ENCODE peak calls at places on chromosome 3, in seven cellular contexts. One of them, this sample, is unnamed.

GRCh38 chr3:117547956-117548550 is 838.5 kb downstream of the TUSC7 start:
- DNase-seq in endothelial cell: no peak
- DNase-seq in A549: peak
- DNase-seq in thoracic aorta: no peak
- DNase-seq in cardiac fibroblast: peak
- DNase-seq in dorsolateral prefrontal cortex: no peak
- DNase-seq in foreskin fibroblast: peak
- DNase-seq in this sample: peak

GRCh38 chr3:187274977-187275338 is 16.6 kb downstream of the MASP1 start:
- DNase-seq in endothelial cell: no peak
- DNase-seq in A549: no peak
- DNase-seq in thoracic aorta: no peak
- DNase-seq in cardiac fibroblast: no peak
- DNase-seq in dorsolateral prefrontal cortex: no peak
- DNase-seq in foreskin fibroblast: no peak
- DNase-seq in this sample: no peak

GRCh38 chr3:107240183-107241091 is 136.8 kb upstream of the CCDC54 start:
- DNase-seq in endothelial cell: peak
- DNase-seq in A549: peak
- DNase-seq in thoracic aorta: no peak
- DNase-seq in cardiac fibroblast: peak
- DNase-seq in dorsolateral prefrontal cortex: peak
- DNase-seq in foreskin fibroblast: peak
- DNase-seq in this sample: peak

GRCh38 chr3:124149081-124149480 is 157.2 kb upstream of the ROPN1 start:
- DNase-seq in endothelial cell: no peak
- DNase-seq in A549: no peak
- DNase-seq in thoracic aorta: no peak
- DNase-seq in cardiac fibroblast: no peak
- DNase-seq in dorsolateral prefrontal cortex: no peak
- DNase-seq in foreskin fibroblast: no peak
- DNase-seq in this sample: no peak

GRCh38 chr3:8982509-8982908 is 19.2 kb upstream of the RAD18 start:
- DNase-seq in endothelial cell: no peak
- DNase-seq in A549: no peak
- DNase-seq in thoracic aorta: no peak
- DNase-seq in cardiac fibroblast: peak
- DNase-seq in dorsolateral prefrontal cortex: no peak
- DNase-seq in foreskin fibroblast: peak
- DNase-seq in this sample: no peak

GRCh38 chr3:147113293-147114045 is 292.9 kb downstream of the ZIC4 start:
- DNase-seq in endothelial cell: no peak
- DNase-seq in A549: no peak
- DNase-seq in thoracic aorta: no peak
- DNase-seq in cardiac fibroblast: peak
- DNase-seq in dorsolateral prefrontal cortex: no peak
- DNase-seq in foreskin fibroblast: peak
- DNase-seq in this sample: peak

GRCh38 chr3:188687389-188687788 is 484.4 kb upstream of the TPRG1 start:
- DNase-seq in endothelial cell: peak
- DNase-seq in A549: no peak
- DNase-seq in thoracic aorta: no peak
- DNase-seq in cardiac fibroblast: peak
- DNase-seq in dorsolateral prefrontal cortex: no peak
- DNase-seq in foreskin fibroblast: peak
- DNase-seq in this sample: peak

GRCh38 chr3:123602325-123602724 is 17.5 kb upstream of the HACD2 start:
- DNase-seq in endothelial cell: no peak
- DNase-seq in A549: peak
- DNase-seq in thoracic aorta: no peak
- DNase-seq in cardiac fibroblast: peak
- DNase-seq in dorsolateral prefrontal cortex: no peak
- DNase-seq in foreskin fibroblast: peak
- DNase-seq in this sample: peak

GRCh38 chr3:17032407-17033034 is 147.8 kb downstream of the PLCL2 start:
- DNase-seq in endothelial cell: peak
- DNase-seq in A549: peak
- DNase-seq in thoracic aorta: no peak
- DNase-seq in cardiac fibroblast: peak
- DNase-seq in dorsolateral prefrontal cortex: no peak
- DNase-seq in foreskin fibroblast: peak
- DNase-seq in this sample: peak

GRCh38 chr3:170768334-170768801 is 101.6 kb downstream of the RPL22L1 start:
- DNase-seq in endothelial cell: no peak
- DNase-seq in A549: no peak
- DNase-seq in thoracic aorta: no peak
- DNase-seq in cardiac fibroblast: no peak
- DNase-seq in dorsolateral prefrontal cortex: peak
- DNase-seq in foreskin fibroblast: peak
- DNase-seq in this sample: peak

GRCh38 chr3:136667081-136667480 is 85.1 kb downstream of the STAG1 start:
- DNase-seq in endothelial cell: no peak
- DNase-seq in A549: no peak
- DNase-seq in thoracic aorta: no peak
- DNase-seq in cardiac fibroblast: no peak
- DNase-seq in dorsolateral prefrontal cortex: no peak
- DNase-seq in foreskin fibroblast: peak
- DNase-seq in this sample: no peak

GRCh38 chr3:66809579-66809958 is 188.5 kb upstream of the KBTBD8 start:
- DNase-seq in endothelial cell: no peak
- DNase-seq in A549: no peak
- DNase-seq in thoracic aorta: no peak
- DNase-seq in cardiac fibroblast: no peak
- DNase-seq in dorsolateral prefrontal cortex: no peak
- DNase-seq in foreskin fibroblast: no peak
- DNase-seq in this sample: no peak

GRCh38 chr3:135125171-135125801 is 330.2 kb downstream of the EPHB1 start:
- DNase-seq in endothelial cell: peak
- DNase-seq in A549: no peak
- DNase-seq in thoracic aorta: no peak
- DNase-seq in cardiac fibroblast: peak
- DNase-seq in dorsolateral prefrontal cortex: no peak
- DNase-seq in foreskin fibroblast: peak
- DNase-seq in this sample: no peak

GRCh38 chr3:31893174-31893573 is 87.9 kb downstream of the OSBPL10 start:
- DNase-seq in endothelial cell: no peak
- DNase-seq in A549: no peak
- DNase-seq in thoracic aorta: no peak
- DNase-seq in cardiac fibroblast: peak
- DNase-seq in dorsolateral prefrontal cortex: no peak
- DNase-seq in foreskin fibroblast: no peak
- DNase-seq in this sample: no peak

GRCh38 chr3:40720863-40721262 is 196.1 kb downstream of the ZNF621 start:
- DNase-seq in endothelial cell: no peak
- DNase-seq in A549: no peak
- DNase-seq in thoracic aorta: no peak
- DNase-seq in cardiac fibroblast: no peak
- DNase-seq in dorsolateral prefrontal cortex: no peak
- DNase-seq in foreskin fibroblast: no peak
- DNase-seq in this sample: no peak

GRCh38 chr3:40718681-40719080 is 193.9 kb downstream of the ZNF621 start:
- DNase-seq in endothelial cell: no peak
- DNase-seq in A549: no peak
- DNase-seq in thoracic aorta: no peak
- DNase-seq in cardiac fibroblast: no peak
- DNase-seq in dorsolateral prefrontal cortex: no peak
- DNase-seq in foreskin fibroblast: no peak
- DNase-seq in this sample: no peak

GRCh38 chr3:40720351-40720750 is 195.6 kb downstream of the ZNF621 start:
- DNase-seq in endothelial cell: no peak
- DNase-seq in A549: no peak
- DNase-seq in thoracic aorta: no peak
- DNase-seq in cardiac fibroblast: no peak
- DNase-seq in dorsolateral prefrontal cortex: no peak
- DNase-seq in foreskin fibroblast: no peak
- DNase-seq in this sample: no peak

GRCh38 chr3:40718209-40718608 is 193.4 kb downstream of the ZNF621 start:
- DNase-seq in endothelial cell: no peak
- DNase-seq in A549: no peak
- DNase-seq in thoracic aorta: no peak
- DNase-seq in cardiac fibroblast: no peak
- DNase-seq in dorsolateral prefrontal cortex: no peak
- DNase-seq in foreskin fibroblast: no peak
- DNase-seq in this sample: no peak

DNA sequence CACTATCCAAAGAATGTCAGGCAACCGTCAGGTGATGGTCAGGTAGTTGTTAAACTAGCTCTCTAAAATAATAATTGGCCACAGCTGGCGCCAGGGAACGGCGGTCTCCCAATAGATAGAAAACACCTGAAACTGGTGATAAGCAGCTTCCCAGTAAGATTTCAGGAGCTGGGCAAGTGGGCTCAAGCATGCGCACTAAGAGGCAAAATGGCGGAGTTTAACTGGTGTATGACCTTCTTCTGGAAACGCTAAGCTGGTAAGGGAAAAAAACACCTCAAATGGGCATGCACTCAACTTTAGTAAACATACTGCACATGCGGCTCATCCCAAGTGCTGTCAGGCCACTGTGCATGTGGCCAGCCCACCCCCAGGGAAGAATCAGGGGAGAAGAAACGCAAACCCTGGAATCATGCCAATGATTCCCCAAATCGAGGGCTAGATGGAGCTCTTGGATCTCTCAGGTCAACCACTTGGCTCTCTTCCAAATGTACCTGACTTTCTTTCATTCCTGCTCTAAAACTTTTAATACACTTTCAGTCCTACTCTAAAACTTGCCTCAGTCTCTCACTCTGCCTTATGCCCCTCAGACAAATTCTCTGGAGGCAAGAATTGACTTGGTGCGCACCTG is 195.0 kb downstream of the ZNF621 start:
- DNase-seq in endothelial cell: peak
- DNase-seq in A549: no peak
- DNase-seq in thoracic aorta: no peak
- DNase-seq in cardiac fibroblast: peak
- DNase-seq in dorsolateral prefrontal cortex: no peak
- DNase-seq in foreskin fibroblast: peak
- DNase-seq in this sample: no peak
- TF ChIP-seq CTCF in endothelial cell: no peak
- TF ChIP-seq CTCF in A549: peak
- TF ChIP-seq CTCF in thoracic aorta: peak
- TF ChIP-seq CTCF in cardiac fibroblast: no peak
- TF ChIP-seq CTCF in dorsolateral prefrontal cortex: peak
- TF ChIP-seq CTCF in foreskin fibroblast: no peak
- TF ChIP-seq CTCF in this sample: no peak

GRCh38 chr3:149657458-149657795 is 398 bp downstream of the WWTR1 start:
- DNase-seq in endothelial cell: no peak
- DNase-seq in A549: peak
- DNase-seq in thoracic aorta: no peak
- DNase-seq in cardiac fibroblast: peak
- DNase-seq in dorsolateral prefrontal cortex: no peak
- DNase-seq in foreskin fibroblast: peak
- DNase-seq in this sample: peak

GRCh38 chr3:149654188-149654601 is 3.6 kb downstream of the WWTR1 start:
- DNase-seq in endothelial cell: no peak
- DNase-seq in A549: no peak
- DNase-seq in thoracic aorta: no peak
- DNase-seq in cardiac fibroblast: peak
- DNase-seq in dorsolateral prefrontal cortex: no peak
- DNase-seq in foreskin fibroblast: peak
- DNase-seq in this sample: peak

GRCh38 chr3:149653564-149653963 is 4.3 kb downstream of the WWTR1 start:
- DNase-seq in endothelial cell: no peak
- DNase-seq in A549: no peak
- DNase-seq in thoracic aorta: no peak
- DNase-seq in cardiac fibroblast: no peak
- DNase-seq in dorsolateral prefrontal cortex: no peak
- DNase-seq in foreskin fibroblast: no peak
- DNase-seq in this sample: no peak

GRCh38 chr3:149657796-149658443 is at the start of gene WWTR1:
- DNase-seq in endothelial cell: peak
- DNase-seq in A549: peak
- DNase-seq in thoracic aorta: peak
- DNase-seq in cardiac fibroblast: peak
- DNase-seq in dorsolateral prefrontal cortex: peak
- DNase-seq in foreskin fibroblast: peak
- DNase-seq in this sample: peak

DNA sequence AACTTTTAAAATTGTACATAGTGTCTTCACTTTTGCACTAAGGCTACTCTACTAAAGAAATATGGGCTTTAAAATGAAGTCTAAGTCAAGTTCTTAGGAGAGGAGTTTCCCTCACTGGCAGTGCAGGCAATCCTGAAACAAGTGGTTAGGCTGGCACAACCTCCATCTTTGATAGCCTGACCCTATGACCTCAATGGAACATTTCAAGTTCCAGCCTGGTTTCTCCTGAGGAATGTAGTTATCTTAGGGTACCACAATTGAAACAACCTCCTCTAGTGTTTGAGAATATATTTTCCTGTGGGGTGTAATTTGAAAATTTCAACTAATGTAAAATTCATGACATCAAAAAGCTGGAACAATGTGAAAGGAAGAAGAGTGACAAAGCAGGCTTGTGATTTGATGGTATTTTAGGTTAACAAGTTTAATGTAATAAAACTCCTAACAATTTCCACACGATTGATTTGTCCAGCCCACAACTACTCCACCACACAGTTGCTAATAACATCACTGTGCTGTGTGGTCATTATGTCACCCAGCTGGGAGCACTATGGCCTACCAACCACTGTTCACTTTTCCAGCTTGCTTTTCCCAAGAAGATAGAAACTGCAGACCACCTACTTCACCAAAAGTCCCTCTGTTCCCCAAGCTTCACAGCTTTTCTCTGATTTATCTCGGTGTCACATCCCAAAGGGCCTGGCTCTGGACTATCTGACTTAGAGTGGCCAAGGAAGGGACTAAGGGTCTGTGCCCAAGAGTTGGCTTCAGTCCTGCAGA is 1.8 kb downstream of the WWTR1 start:
- DNase-seq in endothelial cell: no peak
- DNase-seq in A549: peak
- DNase-seq in thoracic aorta: no peak
- DNase-seq in cardiac fibroblast: no peak
- DNase-seq in dorsolateral prefrontal cortex: no peak
- DNase-seq in foreskin fibroblast: no peak
- DNase-seq in this sample: peak
- TF ChIP-seq CTCF in endothelial cell: no peak
- TF ChIP-seq CTCF in A549: no peak
- TF ChIP-seq CTCF in thoracic aorta: no peak
- TF ChIP-seq CTCF in cardiac fibroblast: no peak
- TF ChIP-seq CTCF in dorsolateral prefrontal cortex: no peak
- TF ChIP-seq CTCF in foreskin fibroblast: no peak
- TF ChIP-seq CTCF in this sample: peak

DNA sequence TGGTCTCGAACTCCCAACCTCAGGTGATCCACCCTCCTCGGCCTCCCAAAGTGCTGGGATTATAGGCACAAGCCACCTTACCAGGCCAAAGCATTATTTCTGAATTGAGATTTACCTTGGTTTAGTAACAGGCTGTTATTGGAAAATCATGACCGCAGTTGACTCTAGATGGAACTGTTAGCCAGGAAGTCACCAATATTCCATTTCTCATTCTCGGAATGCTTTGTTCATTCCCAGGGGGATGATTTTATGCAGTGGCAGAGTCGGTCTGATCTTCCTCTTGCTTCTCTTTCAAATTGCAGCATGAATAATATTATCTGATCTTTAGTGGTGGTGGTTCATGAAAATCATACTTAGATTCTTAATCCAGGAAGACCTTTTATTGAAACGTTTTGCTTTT is 195.5 kb upstream of the MBNL1 start:
- DNase-seq in endothelial cell: no peak
- DNase-seq in A549: no peak
- DNase-seq in thoracic aorta: no peak
- DNase-seq in cardiac fibroblast: peak
- DNase-seq in dorsolateral prefrontal cortex: no peak
- DNase-seq in foreskin fibroblast: peak
- DNase-seq in this sample: peak
- TF ChIP-seq CTCF in endothelial cell: no peak
- TF ChIP-seq CTCF in A549: no peak
- TF ChIP-seq CTCF in thoracic aorta: peak
- TF ChIP-seq CTCF in cardiac fibroblast: peak
- TF ChIP-seq CTCF in dorsolateral prefrontal cortex: no peak
- TF ChIP-seq CTCF in foreskin fibroblast: no peak
- TF ChIP-seq CTCF in this sample: peak

GRCh38 chr3:73192036-73192738 is 130.7 kb downstream of the EBLN2 start:
- DNase-seq in endothelial cell: peak
- DNase-seq in A549: no peak
- DNase-seq in thoracic aorta: no peak
- DNase-seq in cardiac fibroblast: no peak
- DNase-seq in dorsolateral prefrontal cortex: no peak
- DNase-seq in foreskin fibroblast: no peak
- DNase-seq in this sample: no peak
- TF ChIP-seq CTCF in endothelial cell: peak
- TF ChIP-seq CTCF in A549: no peak
- TF ChIP-seq CTCF in thoracic aorta: no peak
- TF ChIP-seq CTCF in cardiac fibroblast: no peak
- TF ChIP-seq CTCF in dorsolateral prefrontal cortex: no peak
- TF ChIP-seq CTCF in foreskin fibroblast: no peak
- TF ChIP-seq CTCF in this sample: peak

This sample was measured in HFFc6.